ENCODE peak calls at places on chromosomes 16 and 17, in six cellular contexts. H, E, R, Q, Z and X are unnamed samples.

GRCh38 chr17:50923611-50924010 is 57.5 kb upstream of the TOB1 start:
- DNase-seq in Z (no peak), E (peak; percentile 57), R (no peak), H (no peak), Q (no peak), X (no peak)

GRCh38 chr16:46757339-46758050 is 9.4 kb upstream of the MYLK3 start:
- DNase-seq in H (peak; percentile 7), R (no peak), Q (no peak), E (no peak), Z (peak; percentile 69), X (no peak)

GRCh38 chr17:8930664-8931063 is 34.8 kb downstream of the PIK3R5 start:
- DNase-seq in Z (no peak), R (no peak), E (no peak), Q (no peak), H (no peak), X (no peak)

GRCh38 chr16:89507834-89508590 is at the start of gene SPG7:
- DNase-seq in Q (peak; percentile 91), H (peak; percentile 82), E (peak; percentile 86), Z (peak; percentile 96), R (peak; percentile 94), X (peak; percentile 90)

GRCh38 chr17:750431-751037 is 1.5 kb downstream of the GEMIN4 start:
- DNase-seq in R (no peak), Z (peak; percentile 42), Q (no peak), E (no peak), H (no peak), X (no peak)

GRCh38 chr16:65200857-65201256 is 79.0 kb upstream of the CDH11 start:
- DNase-seq in H (peak; percentile 30), E (no peak), Z (no peak), Q (no peak), R (no peak), X (no peak)

GRCh38 chr17:8016632-8017424 is 14.4 kb downstream of the GUCY2D start:
- DNase-seq in Q (peak; percentile 69), R (no peak), Z (peak; percentile 81), H (no peak), E (peak; percentile 74), X (peak; percentile 68)

GRCh38 chr16:55775857-55776256 is 57.0 kb downstream of the CES1 start:
- DNase-seq in Z (no peak), R (no peak), Q (no peak), H (no peak), E (no peak), X (no peak)

GRCh38 chr16:68490829-68491575 is 42.7 kb upstream of the SMPD3 start:
- DNase-seq in R (peak; percentile 85), E (peak; percentile 92), Q (peak; percentile 80), H (peak; percentile 61), Z (no peak), X (no peak)

GRCh38 chr17:42969006-42969581 is 4.8 kb upstream of the AARSD1 start:
- DNase-seq in E (no peak), R (no peak), H (peak; percentile 79), Q (no peak), Z (no peak), X (no peak)

GRCh38 chr16:69179255-69180010 is 7.5 kb upstream of the SNTB2 start:
- DNase-seq in R (no peak), E (peak; percentile 95), Q (peak; percentile 83), Z (no peak), H (peak; percentile 84), X (peak; percentile 91)

DNA sequence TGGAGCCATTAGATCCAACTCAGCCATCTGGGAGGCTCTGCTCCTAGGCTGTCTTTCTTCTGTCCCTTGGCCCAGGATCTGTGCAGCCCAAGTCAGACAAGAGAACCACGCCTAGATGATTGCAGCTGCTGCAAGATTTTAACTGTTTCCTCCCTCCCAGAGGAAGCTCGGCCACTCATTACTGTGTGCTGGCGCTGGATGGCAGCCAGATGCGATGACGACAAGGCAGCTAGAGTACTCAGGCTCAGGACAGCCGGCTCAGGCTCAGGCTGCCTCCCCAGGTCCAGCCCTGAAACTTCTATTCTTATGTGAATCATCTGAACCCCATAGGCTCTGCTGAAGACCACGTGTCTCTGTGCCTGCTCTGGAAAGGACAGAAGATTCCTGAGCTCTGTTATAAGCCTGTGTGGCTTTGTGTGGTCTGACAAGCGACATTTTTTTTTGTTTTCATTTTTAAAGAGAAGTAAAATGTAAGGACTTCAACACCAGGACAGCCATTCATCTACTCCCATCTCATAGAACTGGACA is 32.1 kb upstream of the FBXW10B start:
- DNase-seq in Q (peak; percentile 94), R (peak; percentile 94), Z (peak; percentile 90), E (peak; percentile 83), H (peak; percentile 99), X (peak; percentile 97)
- H3K4me3 ChIP-seq in Q (peak overlapping the region; percentile 40), R (peak overlapping the region; percentile 53), Z (peak overlapping the region; percentile 60), E (no peak overlapping the region), H (peak overlapping the region; percentile 71), X (peak overlapping the region; percentile 32)

GRCh38 chr16:67148221-67148620 is 2.6 kb downstream of the B3GNT9 start:
- DNase-seq in Q (no peak), Z (peak; percentile 18), E (no peak), H (no peak), R (no peak), X (no peak)

GRCh38 chr16:67148656-67149275 is 2.0 kb downstream of the B3GNT9 start:
- DNase-seq in R (no peak), Q (no peak), H (no peak), Z (peak; percentile 38), E (no peak), X (no peak)

GRCh38 chr16:67150833-67151396 is at the start of gene B3GNT9:
- DNase-seq in Q (peak; percentile 72), E (peak; percentile 70), R (peak; percentile 73), H (peak; percentile 66), Z (peak; percentile 86), X (peak; percentile 91)

GRCh38 chr16:67150058-67150832 is 553 bp downstream of the B3GNT9 start:
- DNase-seq in E (peak; percentile 37), Z (peak; percentile 79), H (peak; percentile 55), Q (no peak), R (peak; percentile 57), X (peak; percentile 78)

GRCh38 chr16:67149276-67150057 is 1.3 kb downstream of the B3GNT9 start:
- DNase-seq in Z (peak; percentile 70), E (no peak), H (no peak), Q (no peak), R (no peak), X (no peak)
- TF ChIP-seq POLR2A in Z (no peak), E (no peak), H (no peak), Q (no peak), R (no peak), X (no peak)

DNA sequence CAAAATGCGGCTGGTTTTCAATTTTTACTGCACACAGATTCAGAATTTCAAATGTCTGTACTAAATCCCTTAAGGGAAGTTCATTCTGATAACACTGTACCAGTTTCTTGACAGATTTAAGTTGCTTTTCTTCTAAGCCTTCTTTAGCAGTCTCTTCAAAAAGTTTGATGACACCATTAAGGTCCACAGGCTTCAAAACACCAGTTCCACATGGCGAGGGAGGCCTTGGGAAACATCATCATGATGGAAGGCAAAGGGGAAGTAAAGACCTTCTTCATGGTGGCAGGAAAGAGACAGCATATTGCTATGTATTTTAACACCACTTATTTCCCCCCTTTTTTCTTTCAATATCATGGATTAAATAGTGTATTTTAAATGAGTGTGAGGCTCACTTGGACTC is 24.5 kb downstream of the NLRC5 start:
- DNase-seq in H (no peak), E (no peak), R (no peak), Z (no peak), Q (no peak), X (no peak)
- H3K4me1 ChIP-seq in H (peaks cover 7% of the 10 kb centered on the region), E (no peaks in the 10 kb centered on the region), R (peaks cover 2% of the 10 kb centered on the region), Z (peaks cover 60% of the 10 kb centered on the region), Q (peaks cover 5% of the 10 kb centered on the region), X (no peaks in the 10 kb centered on the region)

GRCh38 chr17:74922172-74922571 is 883 bp downstream of the USH1G start:
- DNase-seq in R (no peak), Z (no peak), Q (no peak), H (no peak), E (no peak), X (no peak)

GRCh38 chr17:74924250-74924948 is at the start of gene OTOP2:
- DNase-seq in Q (peak; percentile 25), E (no peak), Z (peak; percentile 80), H (no peak), R (no peak), X (no peak)

GRCh38 chr17:74923538-74924249 is 379 bp upstream of the OTOP2 start:
- DNase-seq in R (peak; percentile 90), H (peak; percentile 27), E (peak; percentile 72), Z (peak; percentile 94), Q (peak; percentile 78), X (no peak)

GRCh38 chr17:74921769-74922168 is 1.3 kb downstream of the USH1G start:
- DNase-seq in H (no peak), E (no peak), Q (no peak), Z (no peak), R (no peak), X (no peak)

DNA sequence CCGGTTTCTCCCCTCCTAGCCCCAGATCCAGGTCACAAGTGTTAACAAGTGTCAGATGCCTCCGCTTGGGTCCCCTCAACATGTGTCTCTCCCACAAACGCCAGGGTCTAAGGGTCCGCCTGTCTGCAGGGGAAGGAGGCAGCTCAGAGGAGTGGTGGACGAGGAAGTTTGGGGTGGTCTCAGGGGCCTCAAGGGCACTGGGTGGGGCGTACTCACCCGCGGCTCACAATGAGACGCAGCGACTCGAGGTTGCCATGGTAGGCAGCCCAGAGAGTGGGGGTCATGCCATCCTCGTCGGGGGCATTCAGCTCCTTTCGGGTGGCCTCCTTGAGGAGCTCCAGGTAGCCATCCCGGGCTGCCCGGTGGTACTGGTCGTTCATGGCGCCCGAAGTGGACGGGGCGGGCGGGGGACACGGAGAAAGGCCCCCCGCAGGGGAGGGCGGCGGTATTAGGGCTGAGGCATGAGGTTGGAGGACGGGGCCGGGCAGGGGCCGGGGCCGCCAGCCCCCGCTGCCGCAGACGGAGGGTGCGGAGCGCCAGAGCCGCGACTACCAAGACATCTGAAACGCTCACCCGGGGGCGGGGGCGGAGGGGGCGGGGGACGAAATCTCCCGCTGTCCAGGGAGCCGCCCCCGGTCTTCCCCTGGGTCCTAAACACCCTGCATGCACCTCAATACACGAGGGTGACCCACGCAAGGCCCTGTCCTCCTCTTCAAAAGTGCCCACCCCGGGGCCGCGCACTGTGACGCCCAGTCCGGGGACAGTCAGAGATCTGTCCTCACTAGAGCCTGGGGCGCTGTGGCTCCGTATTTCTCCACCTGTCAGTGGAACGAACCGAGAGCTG is at the start of gene USH1G:
- DNase-seq in Q (peak; percentile 17), Z (no peak), R (no peak), H (no peak), E (peak; percentile 28), X (no peak)
- H3K4me3 ChIP-seq in Q (no peak within 1 kb of the TSS), Z (peak within 1 kb of the TSS; percentile 67), R (peak within 1 kb of the TSS; percentile 47), H (no peak within 1 kb of the TSS), E (no peak within 1 kb of the TSS), X (peak within 1 kb of the TSS; percentile 24)